ENCODE peak calls at places on chromosomes 4 and X, in nine cellular contexts. P is uterus; D is colonic mucosa; R is Peyer's patch; W is CD8-positive, alpha-beta T cell; B is body of pancreas; Q is gastrocnemius medialis; L is lower lobe of right lung; V is hepatocyte. H is an unnamed sample.

GRCh38 chr4:3412257-3413020 is 29.3 kb upstream of the HGFAC start:
- DNase-seq in V (no peak), Q (peak; percentile 5), P (no peak), L (peak; percentile 42), B (no peak), W (no peak), R (peak; percentile 39), D (no peak), H (no peak)

GRCh38 chrX:69203367-69204037 is 38.2 kb upstream of the PJA1 start:
- DNase-seq in L (no peak), V (no peak), B (no peak), W (no peak), D (no peak), Q (no peak), P (no peak), R (no peak), H (no peak)

GRCh38 chr4:81116571-81116970 is 86.1 kb downstream of the BMP3 start:
- DNase-seq in L (no peak), W (no peak), P (no peak), Q (no peak), V (no peak), R (no peak), B (no peak), D (no peak), H (no peak)

GRCh38 chr4:81621490-81621889 is 149.8 kb upstream of the RASGEF1B start:
- DNase-seq in L (no peak), Q (no peak), B (no peak), P (no peak), V (no peak), R (no peak), D (no peak), W (no peak), H (no peak)

GRCh38 chr4:16791460-16791859 is 107.0 kb downstream of the LDB2 start:
- DNase-seq in B (no peak), D (no peak), V (no peak), P (no peak), L (no peak), Q (no peak), W (no peak), R (no peak), H (no peak)

GRCh38 chr4:84647307-84647884 is 64.5 kb downstream of the CDS1 start:
- DNase-seq in R (no peak), Q (no peak), V (no peak), L (no peak), B (no peak), D (no peak), W (no peak), P (no peak), H (no peak)

GRCh38 chr4:127709456-127709855 is 20.7 kb upstream of the SLC25A31 start:
- DNase-seq in L (no peak), P (no peak), B (no peak), V (no peak), R (no peak), Q (no peak), W (no peak), D (no peak), H (no peak)

GRCh38 chr4:140044314-140044991 is 109.5 kb downstream of the MAML3 start:
- DNase-seq in W (no peak), P (no peak), B (no peak), R (no peak), L (no peak), V (no peak), Q (no peak), D (no peak), H (no peak)

GRCh38 chr4:15718465-15718864 is 15.6 kb downstream of the BST1 start:
- DNase-seq in B (no peak), V (no peak), R (no peak), Q (no peak), D (no peak), P (no peak), L (no peak), W (no peak), H (no peak)

GRCh38 chr4:73407227-73407673 is 3.2 kb downstream of the ALB start:
- DNase-seq in D (no peak), W (no peak), B (no peak), Q (no peak), V (no peak), L (no peak), R (no peak), P (no peak), H (no peak)

GRCh38 chr4:54227261-54228063 is 1.6 kb upstream of the PDGFRA start:
- DNase-seq in L (peak; percentile 48), D (no peak), V (peak; percentile 60), B (no peak), Q (no peak), R (peak; percentile 53), P (no peak), W (no peak), H (no peak)

GRCh38 chrX:118182050-118182449 is 65.4 kb upstream of the KLHL13 start:
- DNase-seq in V (no peak), P (no peak), B (no peak), Q (no peak), L (no peak), W (no peak), D (no peak), R (no peak), H (no peak)

GRCh38 chr4:147407261-147408045 is 73.4 kb upstream of the EDNRA start:
- DNase-seq in B (no peak), V (no peak), Q (no peak), P (no peak), D (no peak), R (no peak), L (no peak), W (no peak), H (no peak)

GRCh38 chr4:122577808-122578781 is 42.8 kb downstream of the IL21 start:
- DNase-seq in P (no peak), R (no peak), B (peak; percentile 43), L (no peak), V (peak; percentile 71), Q (no peak), W (peak; percentile 57), D (peak; percentile 47), H (no peak)

GRCh38 chr4:85370400-85371032 is 104.4 kb upstream of the ARHGAP24 start:
- DNase-seq in D (peak; percentile 36), Q (peak; percentile 12), W (no peak), V (peak; percentile 58), B (peak; percentile 41), L (no peak), R (no peak), P (no peak), H (no peak)

GRCh38 chrX:47177079-47177478 is 16.6 kb upstream of the UBA1 start:
- DNase-seq in Q (no peak), L (no peak), P (no peak), D (no peak), V (no peak), W (no peak), B (no peak), R (no peak), H (no peak)

GRCh38 chrX:24167719-24168472 is 18.4 kb downstream of the ZFX start:
- DNase-seq in W (no peak), L (no peak), D (no peak), B (no peak), Q (no peak), P (no peak), V (no peak), R (no peak), H (no peak)
- H3K27ac ChIP-seq in W (no peak overlapping the region), L (no peak overlapping the region), D (no peak overlapping the region), B (no peak overlapping the region), Q (peak overlapping the region; percentile 76), P (no peak overlapping the region), V (peak overlapping the region; percentile 8), R (no peak overlapping the region), H (no peak overlapping the region)

DNA sequence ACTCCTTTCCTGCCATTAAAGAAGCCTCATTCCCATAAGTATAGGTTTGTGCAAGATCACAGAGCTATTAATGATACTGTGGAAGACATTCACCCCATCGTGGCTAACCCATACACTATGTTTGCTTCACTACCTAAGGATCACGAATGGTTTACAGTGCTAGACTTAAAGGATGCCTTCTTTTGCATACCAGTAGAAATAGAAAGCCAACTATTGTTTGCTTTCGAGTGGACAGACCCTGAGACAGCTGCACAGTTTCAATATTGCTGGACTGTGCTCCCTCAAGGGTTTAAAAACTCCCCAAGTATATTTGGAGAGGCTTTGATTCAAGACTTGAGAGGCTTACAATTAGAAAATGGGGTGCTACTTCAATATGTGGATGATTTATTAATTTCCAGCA is 16.0 kb upstream of the PAPSS1 start:
- DNase-seq in W (no peak), Q (no peak), B (no peak), V (no peak), D (no peak), L (no peak), R (no peak), P (no peak), H (no peak)
- H3K4me3 ChIP-seq in W (no peak overlapping the region), Q (no peak overlapping the region), B (no peak overlapping the region), V (no peak overlapping the region), D (no peak overlapping the region), L (no peak overlapping the region), R (no peak overlapping the region), P (no peak overlapping the region), H (no peak overlapping the region)

GRCh38 chrX:151000901-151001301 is 17.8 kb downstream of the HMGB3 start:
- DNase-seq in L (no peak), B (no peak), R (no peak), D (no peak), P (no peak), W (no peak), Q (no peak), V (no peak), H (no peak)

GRCh38 chrX:151009582-151009981 is 26.4 kb downstream of the HMGB3 start:
- DNase-seq in Q (no peak), R (no peak), P (no peak), W (no peak), V (no peak), D (no peak), L (no peak), B (no peak), H (no peak)

GRCh38 chrX:151006410-151007109 is 23.4 kb downstream of the HMGB3 start:
- DNase-seq in Q (no peak), B (no peak), W (no peak), R (no peak), D (no peak), L (no peak), V (no peak), P (no peak), H (no peak)

DNA sequence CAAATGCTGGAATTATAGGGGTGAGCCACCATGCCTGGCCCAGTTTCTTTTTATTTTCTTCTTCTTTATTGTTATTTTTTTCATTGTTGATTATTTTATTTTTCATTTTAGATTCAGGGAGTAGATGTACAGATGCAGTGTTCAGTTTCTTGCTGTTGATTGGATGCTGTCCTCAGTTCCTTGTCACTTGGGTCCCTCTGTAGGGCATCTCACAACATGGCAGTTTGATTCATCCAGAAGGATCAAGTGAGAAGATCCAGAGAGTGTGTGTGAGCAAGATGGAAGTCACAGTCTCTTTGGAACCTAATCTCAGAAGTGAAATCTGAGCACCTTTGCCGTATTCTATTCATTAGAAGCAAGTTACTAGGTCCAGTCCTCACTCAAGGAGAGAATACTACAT is 20.9 kb downstream of the HMGB3 start:
- DNase-seq in R (no peak), P (no peak), L (no peak), W (no peak), D (no peak), B (no peak), V (no peak), Q (no peak), H (no peak)
- H3K27ac ChIP-seq in R (no peak overlapping the region), P (no peak overlapping the region), L (no peak overlapping the region), W (no peak overlapping the region), D (no peak overlapping the region), B (no peak overlapping the region), V (no peak overlapping the region), Q (no peak overlapping the region), H (no peak overlapping the region)

DNA sequence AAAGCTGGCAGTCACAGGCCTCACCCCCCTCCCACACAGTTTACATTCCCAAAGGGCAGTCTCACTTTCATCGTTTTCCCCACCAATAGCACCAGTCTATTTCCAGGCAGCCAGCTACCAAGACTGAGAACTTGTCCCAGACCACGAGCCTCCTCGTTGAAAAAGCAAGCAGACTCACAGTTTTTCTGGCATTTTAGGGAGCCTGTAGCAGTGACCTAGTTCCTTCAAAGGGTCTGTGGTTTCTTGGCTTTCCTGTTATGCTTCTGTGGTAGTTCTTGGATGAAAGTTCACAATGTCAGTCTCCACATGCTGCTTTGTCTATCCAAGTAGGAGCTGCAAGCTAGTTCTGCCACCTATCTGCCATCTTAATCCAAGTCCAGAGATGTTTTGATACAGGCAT is 151.6 kb upstream of the ZC4H2 start:
- DNase-seq in Q (no peak), L (no peak), B (no peak), D (no peak), R (no peak), W (no peak), V (no peak), P (no peak), H (no peak)
- H3K4me3 ChIP-seq in Q (no peak overlapping the region), L (no peak overlapping the region), B (no peak overlapping the region), D (no peak overlapping the region), R (no peak overlapping the region), W (no peak overlapping the region), V (no peak overlapping the region), P (no peak overlapping the region), H (no peak overlapping the region)